ENCODE peak calls at places on chromosome 7, in nine cellular contexts. P is A549, H is esophagus squamous epithelium, Q is IMR-90, M is HepG2, D is adrenal gland, N is HCT116, V is stomach, B is uterus. A is an unnamed sample.

GRCh38 chr7:146635200-146636032 is 518.8 kb downstream of the CNTNAP2 start:
- DNase-seq in V (no peak), P (no peak), N (no peak), B (no peak), M (no peak), D (no peak), Q (no peak), H (no peak), A (no peak)

GRCh38 chr7:33792041-33792440 is 113.3 kb upstream of the BMPER start:
- DNase-seq in M (no peak), H (no peak), N (no peak), B (no peak), D (no peak), P (no peak), V (no peak), Q (no peak), A (no peak)

GRCh38 chr7:80941206-80941758 is 22.4 kb upstream of the SEMA3C start:
- DNase-seq in N (no peak), D (no peak), Q (peak), V (no peak), P (peak), H (no peak), M (no peak), B (no peak), A (no peak)

GRCh38 chr7:94664023-94664422 is 8.1 kb upstream of the SGCE start:
- DNase-seq in N (no peak), V (no peak), P (no peak), H (no peak), D (no peak), M (no peak), B (no peak), Q (no peak), A (no peak)

GRCh38 chr7:13282377-13282980 is 595.0 kb downstream of the ARL4A start:
- DNase-seq in P (peak), N (peak), H (no peak), Q (peak), B (no peak), V (no peak), D (no peak), M (no peak), A (no peak)

GRCh38 chr7:81161459-81162075 is 242.7 kb upstream of the SEMA3C start:
- DNase-seq in B (no peak), N (peak), Q (peak), V (no peak), M (peak), H (no peak), D (no peak), P (peak), A (no peak)

GRCh38 chr7:131455546-131455945 is 100.9 kb downstream of the PODXL start:
- DNase-seq in D (no peak), P (no peak), M (no peak), B (no peak), N (no peak), H (no peak), Q (no peak), V (no peak), A (no peak)

GRCh38 chr7:36301914-36302771 is 87.5 kb upstream of the ANLN start:
- DNase-seq in D (no peak), V (peak), B (no peak), H (no peak), Q (no peak), M (no peak), N (no peak), P (no peak), A (no peak)

GRCh38 chr7:2488272-2488645 is 12.1 kb upstream of the GRIFIN start:
- DNase-seq in P (no peak), B (peak), V (no peak), M (no peak), H (no peak), D (peak), Q (no peak), N (no peak), A (peak)

GRCh38 chr7:66114743-66115727 is at the start of gene CRCP:
- DNase-seq in Q (peak), N (no peak), D (peak), H (peak), B (peak), P (peak), M (peak), V (peak), A (peak)

GRCh38 chr7:74441801-74442200 is 11.9 kb upstream of the GTF2IRD1 start:
- DNase-seq in M (no peak), P (no peak), V (no peak), B (no peak), Q (peak), N (no peak), H (no peak), D (no peak), A (no peak)

GRCh38 chr7:40945788-40946187 is 757.1 kb downstream of the INHBA start:
- DNase-seq in N (no peak), H (no peak), V (no peak), D (no peak), Q (no peak), B (no peak), M (no peak), P (no peak), A (no peak)

DNA sequence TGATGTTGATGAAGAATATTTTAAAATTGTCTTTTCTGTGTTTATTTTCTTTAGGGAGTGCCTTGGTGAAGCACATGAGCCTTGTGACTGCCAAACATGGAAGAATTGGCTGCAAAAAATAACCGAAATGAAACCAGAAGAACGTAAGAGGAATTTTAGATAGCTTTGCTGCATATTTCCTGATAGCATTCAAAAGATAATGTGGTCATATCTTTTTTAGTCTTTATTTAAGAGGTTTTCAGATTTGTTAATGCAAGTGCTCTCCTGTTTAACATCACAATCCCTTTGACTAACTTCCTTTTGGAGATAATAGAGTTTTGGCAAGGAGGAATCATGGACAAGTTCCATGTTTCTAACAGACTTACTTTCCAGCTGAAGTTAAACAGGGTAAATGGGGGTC is 85.2 kb upstream of the GATAD1 start:
- DNase-seq in V (no peak), Q (no peak), B (no peak), D (no peak), M (no peak), H (no peak), N (no peak), P (no peak), A (no peak)
- TF ChIP-seq POLR2A in V (no peak), Q (no peak), B (no peak), D (no peak), M (no peak), H (no peak), N (no peak), P (no peak), A (no peak)

DNA sequence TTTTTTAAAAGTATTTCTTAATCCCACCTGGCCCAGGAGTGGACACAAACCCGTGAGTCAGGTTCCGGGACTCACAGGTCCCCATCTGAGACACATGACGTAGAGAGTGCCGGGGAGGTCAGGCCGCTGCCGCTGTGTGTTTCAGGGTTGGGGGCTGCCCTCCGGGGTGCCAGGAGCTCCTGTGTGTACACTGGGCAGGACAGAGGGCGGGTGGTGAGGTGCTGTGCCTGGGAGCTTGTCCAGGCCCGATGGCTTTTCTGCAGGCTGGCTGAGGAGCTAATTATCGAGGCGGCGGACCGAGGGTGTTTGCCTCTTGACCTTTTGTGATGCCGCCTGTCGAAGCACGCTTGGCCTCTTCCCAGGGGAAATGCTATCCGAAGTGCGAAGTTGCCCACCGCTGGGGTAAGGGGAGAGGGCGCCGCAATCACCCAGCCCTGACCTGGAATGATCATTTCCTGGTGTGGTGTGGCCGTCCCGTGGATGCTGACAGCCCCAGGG is 42.1 kb downstream of the FOXL3 start:
- DNase-seq in D (no peak), M (no peak), V (peak), Q (no peak), B (no peak), P (no peak), N (no peak), H (no peak), A (no peak)
- H3K4me3 ChIP-seq in D (no peak), M (no peak), V (peak), Q (no peak), B (no peak), P (no peak), N (no peak), H (no peak), A (no peak)

DNA sequence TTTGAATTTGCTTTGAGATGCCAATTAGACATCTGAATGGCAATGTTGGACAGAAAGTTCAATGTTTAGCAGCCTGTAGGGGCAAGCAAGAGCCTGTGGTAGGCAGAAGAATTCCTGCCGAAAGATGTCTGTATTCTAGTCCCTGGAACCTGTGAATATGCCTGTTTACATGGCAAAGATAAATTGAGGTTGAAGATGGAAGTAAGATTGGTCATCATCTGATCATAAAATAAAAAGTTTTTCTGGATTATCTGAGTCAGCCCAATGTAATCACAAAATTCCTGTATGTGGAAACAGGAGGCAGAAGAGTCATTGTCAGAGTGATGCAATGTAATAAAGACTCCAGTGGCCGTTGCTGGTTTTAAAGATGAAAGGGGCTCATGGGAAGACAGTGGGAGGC is 430.5 kb downstream of the MDFIC start:
- DNase-seq in Q (peak), M (no peak), H (no peak), P (peak), N (no peak), B (no peak), D (no peak), V (no peak), A (no peak)
- TF ChIP-seq CTCF in Q (no peak), M (no peak), H (no peak), P (no peak), N (no peak), B (no peak), D (no peak), V (no peak), A (no peak)

GRCh38 chr7:75611557-75612178 is 119.5 kb downstream of the SPDYE5 start:
- DNase-seq in D (peak), B (peak), V (peak), H (no peak), M (peak), Q (no peak), N (no peak), P (no peak), A (peak)
- TF ChIP-seq POLR2A in D (peak), B (no peak), V (no peak), H (no peak), M (peak), Q (no peak), N (no peak), P (no peak), A (no peak)

DNA sequence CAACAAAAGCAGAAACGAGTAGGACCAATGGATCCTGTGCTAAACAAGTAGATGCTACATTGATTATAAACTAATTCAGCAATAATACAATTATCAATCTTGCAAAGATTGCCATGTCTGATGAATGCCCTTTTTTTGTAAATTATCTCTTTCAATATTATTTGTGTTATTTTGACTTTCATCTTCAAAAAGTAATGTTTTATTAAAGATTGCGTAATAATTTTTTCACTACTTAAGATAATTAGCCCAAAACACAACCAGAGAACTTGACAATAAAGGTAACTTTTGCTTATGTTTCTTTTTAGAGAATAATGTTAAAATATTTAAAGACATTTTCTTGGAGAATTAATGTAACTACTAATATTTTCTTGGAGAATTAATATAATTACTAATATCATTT is 553.8 kb upstream of the VSTM2A start:
- DNase-seq in B (no peak), D (no peak), V (no peak), Q (no peak), H (no peak), N (no peak), P (no peak), M (no peak), A (no peak)
- H3K4me3 ChIP-seq in B (no peak), D (no peak), V (no peak), Q (no peak), H (no peak), N (no peak), P (no peak), M (no peak), A (no peak)